ENCODE peak calls at places on chromosomes 12 and 14, in ten cellular contexts. U is AG04450; W is lower leg skin; P is OCI-LY7; G is Peyer's patch; Y is mucosa of descending colon; V is AG09309; O is A549; A is lower lobe of right lung; H is CD8-positive, alpha-beta T cell. K is an unnamed sample.
A peak's percentile ranks its signal among the peaks of the same experiment; 100 is the strongest.

GRCh38 chr14:63203618-63204406 is 431 bp upstream of the RHOJ start:
- DNase-seq in U (peak; percentile 98), W (peak; percentile 79), P (no peak), G (peak; percentile 46), Y (peak; percentile 52), V (peak; percentile 71), O (no peak), A (peak; percentile 51), H (no peak), K (peak; percentile 97)

GRCh38 chr12:43921666-43922337 is 85.9 kb downstream of the TMEM117 start:
- DNase-seq in U (no peak), W (no peak), P (no peak), G (no peak), Y (no peak), V (no peak), O (no peak), A (no peak), H (no peak), K (no peak)

GRCh38 chr14:100826371-100827139 is 637 bp downstream of the MEG3 start:
- DNase-seq in U (no peak), W (no peak), P (no peak), G (no peak), Y (no peak), V (no peak), O (no peak), A (no peak), H (no peak), K (no peak)

GRCh38 chr14:100558226-100558625 is 29.0 kb downstream of the BEGAIN start:
- DNase-seq in U (no peak), W (no peak), P (no peak), G (no peak), Y (no peak), V (no peak), O (no peak), A (no peak), H (no peak), K (no peak)

GRCh38 chr12:49121047-49121696 is 10.0 kb downstream of the TUBA1B start:
- DNase-seq in U (no peak), W (no peak), P (peak; percentile 26), G (no peak), Y (peak; percentile 63), V (no peak), O (peak; percentile 86), A (no peak), H (no peak), K (no peak)

GRCh38 chr12:262817-263216 is at the start of gene SLC6A13:
- DNase-seq in U (no peak), W (no peak), P (no peak), G (no peak), Y (no peak), V (no peak), O (no peak), A (peak; percentile 72), H (no peak), K (no peak)

GRCh38 chr14:105859717-105860614 is 333.6 kb downstream of the TMEM121 start:
- DNase-seq in U (no peak), W (no peak), P (peak; percentile 58), G (peak; percentile 44), Y (no peak), V (no peak), O (no peak), A (peak; percentile 43), H (peak; percentile 71), K (no peak)

GRCh38 chr12:50211392-50212070 is 44.4 kb upstream of the CERS5 start:
- DNase-seq in U (no peak), W (no peak), P (peak; percentile 21), G (no peak), Y (no peak), V (no peak), O (no peak), A (no peak), H (no peak), K (no peak)

GRCh38 chr12:3698218-3698974 is 54.5 kb downstream of the CRACR2A start:
- DNase-seq in U (peak; percentile 82), W (no peak), P (no peak), G (no peak), Y (no peak), V (peak; percentile 90), O (no peak), A (no peak), H (no peak), K (peak; percentile 73)

GRCh38 chr12:106583578-106584103 is 837 bp downstream of the RFX4 start:
- DNase-seq in U (no peak), W (no peak), P (no peak), G (no peak), Y (no peak), V (no peak), O (peak; percentile 19), A (peak; percentile 46), H (no peak), K (no peak)

GRCh38 chr12:48717252-48717695 is 767 bp upstream of the CCNT1 start:
- DNase-seq in U (no peak), W (no peak), P (peak; percentile 26), G (no peak), Y (peak; percentile 10), V (no peak), O (no peak), A (no peak), H (no peak), K (no peak)

GRCh38 chr14:96039633-96040311 is 610 bp downstream of the C14orf132 start:
- DNase-seq in U (no peak), W (no peak), P (no peak), G (no peak), Y (no peak), V (no peak), O (peak; percentile 24), A (peak; percentile 55), H (peak; percentile 51), K (no peak)

GRCh38 chr12:28807535-28807934 is 341.5 kb upstream of the FAR2 start:
- DNase-seq in U (no peak), W (no peak), P (no peak), G (no peak), Y (no peak), V (no peak), O (no peak), A (no peak), H (no peak), K (no peak)

GRCh38 chr14:74975059-74975810 is 19.8 kb upstream of the PGF start:
- DNase-seq in U (no peak), W (no peak), P (no peak), G (no peak), Y (peak; percentile 70), V (no peak), O (no peak), A (no peak), H (no peak), K (no peak)

GRCh38 chr14:90061849-90062794 is at the start of gene KCNK13:
- DNase-seq in U (no peak), W (no peak), P (no peak), G (no peak), Y (peak; percentile 27), V (no peak), O (no peak), A (peak; percentile 58), H (no peak), K (no peak)

GRCh38 chr14:58639842-58640484 is 2.2 kb downstream of the DACT1 start:
- DNase-seq in U (peak; percentile 49), W (peak; percentile 24), P (peak; percentile 12), G (no peak), Y (peak; percentile 82), V (peak; percentile 91), O (peak; percentile 47), A (no peak), H (no peak), K (peak; percentile 85)

GRCh38 chr14:32202941-32203882 is at the start of gene RNU6-8:
- DNase-seq in U (peak; percentile 46), W (peak; percentile 59), P (peak; percentile 93), G (peak; percentile 89), Y (peak; percentile 88), V (peak; percentile 24), O (peak; percentile 62), A (peak; percentile 91), H (peak; percentile 90), K (peak; percentile 71)
- TF ChIP-seq CTCF in U (no peak), W (no peak), P (no peak), G (no peak), Y (no peak), V (no peak), O (no peak), A (no peak), H (no peak), K (no peak)

DNA sequence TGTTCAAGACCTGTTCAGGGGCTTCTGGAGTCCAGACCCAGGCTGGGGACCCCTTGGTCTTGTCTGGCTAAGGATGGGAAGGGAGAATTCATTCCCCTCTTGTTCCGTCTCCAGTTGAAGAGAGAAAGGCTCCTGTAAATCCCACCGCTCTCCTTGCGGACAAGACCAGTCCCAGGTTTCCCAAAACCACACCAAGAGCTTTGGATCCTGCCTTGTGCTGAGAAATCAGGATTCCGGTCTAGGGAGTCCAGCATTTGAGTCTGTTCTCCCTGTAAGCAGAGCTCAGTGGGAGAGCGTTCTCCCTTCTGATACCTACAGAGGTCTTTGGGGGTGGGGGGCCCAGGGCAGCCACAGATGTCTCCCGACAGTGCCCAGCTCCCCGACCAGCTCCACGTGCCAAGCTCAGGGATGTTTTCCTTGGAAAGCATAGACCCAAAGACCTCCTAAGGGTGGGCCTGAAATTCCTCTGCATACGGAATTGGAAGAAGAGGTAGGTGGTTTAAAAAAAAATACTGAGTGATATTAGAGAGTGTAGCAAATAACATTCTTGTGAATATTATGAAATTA is 1.9 kb downstream of the HOXC13 start:
- DNase-seq in U (no peak), W (no peak), P (no peak), G (no peak), Y (no peak), V (no peak), O (no peak), A (no peak), H (no peak), K (no peak)
- H3K4me3 ChIP-seq in U (no peak overlapping the region), W (no peak overlapping the region), P (no peak overlapping the region), G (no peak overlapping the region), Y (no peak overlapping the region), V (no peak overlapping the region), O (peak overlapping the region; percentile 86), A (no peak overlapping the region), H (no peak overlapping the region), K (no peak overlapping the region)

GRCh38 chr12:29970501-29970900 is 186.8 kb upstream of the TMTC1 start:
- DNase-seq in U (no peak), W (no peak), P (no peak), G (no peak), Y (no peak), V (no peak), O (no peak), A (no peak), H (no peak), K (no peak)

GRCh38 chr12:29971431-29971830 is 187.7 kb upstream of the TMTC1 start:
- DNase-seq in U (no peak), W (no peak), P (no peak), G (no peak), Y (no peak), V (no peak), O (no peak), A (no peak), H (no peak), K (no peak)
- TF ChIP-seq CTCF in U (no peak), W (no peak), P (no peak), G (no peak), Y (no peak), V (no peak), O (no peak), A (no peak), H (no peak), K (no peak)

DNA sequence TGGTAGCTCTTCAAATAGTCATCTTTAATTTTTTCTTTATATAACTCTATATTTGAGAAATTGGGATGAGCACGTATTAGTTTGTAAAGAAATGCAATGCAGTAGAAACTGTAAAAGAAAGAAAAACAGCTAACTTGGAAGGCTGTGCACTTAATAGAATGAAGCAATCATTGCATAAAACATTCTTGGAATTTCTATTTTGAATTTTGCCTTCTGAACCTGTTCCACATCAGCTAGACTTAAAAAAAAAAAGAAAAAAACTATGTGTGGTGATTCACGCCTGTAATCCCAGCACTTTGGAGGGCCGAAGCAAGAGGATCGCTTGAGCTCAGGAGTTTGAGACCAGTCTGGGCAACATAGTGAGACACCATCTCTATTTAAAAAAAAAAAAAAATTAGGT is 29.4 kb downstream of the SCN8A start:
- DNase-seq in U (no peak), W (no peak), P (no peak), G (no peak), Y (no peak), V (peak; percentile 68), O (no peak), A (no peak), H (no peak), K (no peak)
- H3K4me3 ChIP-seq in U (no peak overlapping the region), W (no peak overlapping the region), P (no peak overlapping the region), G (no peak overlapping the region), Y (no peak overlapping the region), V (no peak overlapping the region), O (no peak overlapping the region), A (no peak overlapping the region), H (no peak overlapping the region), K (no peak overlapping the region)